ENCODE peak calls at places on chromosomes 11 and 22, in six cellular contexts. One of them, this sample, is unnamed.

GRCh38 chr11:65291613-65292012 is 23.1 kb upstream of the CDC42EP2 start:
- DNase-seq in dorsolateral prefrontal cortex: peak; percentile 77
- DNase-seq in astrocyte: peak; percentile 47
- DNase-seq in heart right ventricle: no peak
- DNase-seq in fibroblast of lung: peak; percentile 61
- DNase-seq in tibial nerve: no peak
- DNase-seq in this sample: no peak

GRCh38 chr11:108752297-108752751 is 87.5 kb downstream of the DDX10 start:
- DNase-seq in fibroblast of lung: no peak
- DNase-seq in tibial nerve: no peak
- DNase-seq in astrocyte: no peak
- DNase-seq in heart right ventricle: no peak
- DNase-seq in dorsolateral prefrontal cortex: no peak
- DNase-seq in this sample: no peak

GRCh38 chr11:75668508-75669297 is at the start of gene MAP6:
- DNase-seq in heart right ventricle: peak; percentile 41
- DNase-seq in dorsolateral prefrontal cortex: peak; percentile 59
- DNase-seq in astrocyte: no peak
- DNase-seq in fibroblast of lung: peak; percentile 11
- DNase-seq in tibial nerve: no peak
- DNase-seq in this sample: no peak

GRCh38 chr11:2687782-2688191 is 12.0 kb downstream of the KCNQ1OT1 start:
- DNase-seq in fibroblast of lung: no peak
- DNase-seq in tibial nerve: no peak
- DNase-seq in heart right ventricle: no peak
- DNase-seq in astrocyte: no peak
- DNase-seq in dorsolateral prefrontal cortex: no peak
- DNase-seq in this sample: no peak

GRCh38 chr11:86069408-86070086 is 663 bp upstream of the PICALM start:
- DNase-seq in astrocyte: peak; percentile 99
- DNase-seq in dorsolateral prefrontal cortex: no peak
- DNase-seq in fibroblast of lung: peak; percentile 99
- DNase-seq in heart right ventricle: no peak
- DNase-seq in tibial nerve: no peak
- DNase-seq in this sample: peak; percentile 45

GRCh38 chr11:12376259-12376971 is 956 bp upstream of the PARVA start:
- DNase-seq in astrocyte: peak; percentile 79
- DNase-seq in dorsolateral prefrontal cortex: no peak
- DNase-seq in heart right ventricle: peak; percentile 32
- DNase-seq in tibial nerve: no peak
- DNase-seq in fibroblast of lung: peak; percentile 82
- DNase-seq in this sample: no peak

GRCh38 chr11:120808616-120809050 is 215.3 kb upstream of the TBCEL start:
- DNase-seq in dorsolateral prefrontal cortex: no peak
- DNase-seq in tibial nerve: no peak
- DNase-seq in heart right ventricle: no peak
- DNase-seq in astrocyte: no peak
- DNase-seq in fibroblast of lung: no peak
- DNase-seq in this sample: no peak

GRCh38 chr22:27578937-27579617 is 222.5 kb downstream of the MN1 start:
- DNase-seq in fibroblast of lung: peak; percentile 23
- DNase-seq in astrocyte: peak; percentile 23
- DNase-seq in tibial nerve: no peak
- DNase-seq in dorsolateral prefrontal cortex: no peak
- DNase-seq in heart right ventricle: no peak
- DNase-seq in this sample: no peak

GRCh38 chr11:10654211-10655150 is 39.1 kb downstream of the IRAG1 start:
- DNase-seq in tibial nerve: no peak
- DNase-seq in fibroblast of lung: peak; percentile 76
- DNase-seq in dorsolateral prefrontal cortex: no peak
- DNase-seq in astrocyte: peak; percentile 68
- DNase-seq in heart right ventricle: no peak
- DNase-seq in this sample: no peak

DNA sequence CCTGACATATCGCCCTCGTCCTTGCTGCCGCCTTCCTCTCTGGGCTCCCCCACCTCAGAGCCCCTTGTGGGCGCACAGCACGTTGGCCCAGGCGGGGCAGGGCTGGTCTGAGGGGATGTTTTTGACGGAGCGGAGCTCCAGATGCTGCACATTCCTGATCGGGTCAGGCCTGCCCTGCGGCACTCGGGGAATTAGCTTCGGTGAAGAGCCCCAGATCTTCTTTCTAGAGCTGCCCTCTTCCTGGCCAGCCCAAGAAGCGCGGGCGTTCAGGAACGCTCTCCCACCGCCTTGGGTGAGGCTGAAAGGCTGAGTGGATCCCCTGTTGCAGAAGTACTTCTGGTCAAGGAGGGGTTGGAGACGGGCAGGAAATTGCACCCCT is 12.1 kb downstream of the YPEL4 start:
- DNase-seq in dorsolateral prefrontal cortex: no peak
- DNase-seq in tibial nerve: no peak
- DNase-seq in fibroblast of lung: no peak
- DNase-seq in astrocyte: no peak
- DNase-seq in heart right ventricle: no peak
- DNase-seq in this sample: no peak
- H3K4me3 ChIP-seq in dorsolateral prefrontal cortex: peak overlapping the region; percentile 83
- H3K4me3 ChIP-seq in tibial nerve: peak overlapping the region; percentile 90
- H3K4me3 ChIP-seq in fibroblast of lung: peak overlapping the region; percentile 93
- H3K4me3 ChIP-seq in astrocyte: peak overlapping the region; percentile 94
- H3K4me3 ChIP-seq in heart right ventricle: peak overlapping the region; percentile 82
- H3K4me3 ChIP-seq in this sample: peak overlapping the region; percentile 96

DNA sequence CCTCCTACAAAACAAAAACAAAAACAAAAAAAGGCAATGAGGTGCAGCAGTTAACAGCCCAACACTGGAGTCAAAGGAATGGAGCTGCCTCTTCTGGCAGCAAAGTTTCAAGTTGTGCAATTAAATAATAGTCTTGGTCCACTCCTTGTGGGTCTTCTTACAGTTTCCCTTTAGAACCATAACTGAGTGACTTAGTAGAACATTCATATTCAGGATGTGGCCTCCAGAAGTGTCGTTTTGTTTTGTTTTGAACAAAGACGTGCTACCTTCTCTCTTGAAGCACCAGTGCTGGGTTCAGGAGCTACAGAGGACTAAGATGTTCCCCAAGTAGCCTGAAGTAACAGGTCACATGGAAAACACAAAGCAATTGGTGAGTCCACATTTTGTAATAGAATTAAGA is 2.0 kb upstream of the JAML start:
- DNase-seq in tibial nerve: no peak
- DNase-seq in heart right ventricle: no peak
- DNase-seq in dorsolateral prefrontal cortex: no peak
- DNase-seq in fibroblast of lung: no peak
- DNase-seq in astrocyte: no peak
- DNase-seq in this sample: no peak
- H3K27ac ChIP-seq in tibial nerve: no peak overlapping the region
- H3K27ac ChIP-seq in heart right ventricle: no peak overlapping the region
- H3K27ac ChIP-seq in dorsolateral prefrontal cortex: no peak overlapping the region
- H3K27ac ChIP-seq in fibroblast of lung: no peak overlapping the region
- H3K27ac ChIP-seq in astrocyte: no peak overlapping the region
- H3K27ac ChIP-seq in this sample: no peak overlapping the region

DNA sequence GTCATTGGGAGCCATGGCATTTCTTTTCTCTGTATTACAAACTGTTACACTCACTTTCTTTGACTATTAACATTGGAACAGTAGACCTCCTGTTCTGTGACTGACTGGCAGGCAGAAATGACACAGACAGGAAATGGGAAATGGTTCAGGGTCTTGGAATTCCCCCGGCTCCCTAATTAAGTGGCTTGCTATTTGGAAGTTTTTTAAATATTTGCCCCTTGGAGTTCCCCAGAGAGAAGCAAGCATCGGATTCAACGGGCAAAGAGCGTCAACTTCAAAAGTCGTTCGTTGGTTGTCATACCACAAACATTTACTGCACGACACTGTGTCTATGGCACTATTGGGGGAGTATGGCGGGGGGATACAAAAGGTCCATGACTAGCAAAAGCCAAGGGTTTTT is 1.1 kb upstream of the BIRC2 start:
- DNase-seq in dorsolateral prefrontal cortex: no peak
- DNase-seq in fibroblast of lung: peak; percentile 80
- DNase-seq in astrocyte: peak; percentile 69
- DNase-seq in heart right ventricle: no peak
- DNase-seq in tibial nerve: no peak
- DNase-seq in this sample: no peak
- H3K4me3 ChIP-seq in dorsolateral prefrontal cortex: peak overlapping the region; percentile 90
- H3K4me3 ChIP-seq in fibroblast of lung: peak overlapping the region; percentile 88
- H3K4me3 ChIP-seq in astrocyte: peak overlapping the region; percentile 91
- H3K4me3 ChIP-seq in heart right ventricle: peak overlapping the region; percentile 88
- H3K4me3 ChIP-seq in tibial nerve: peak overlapping the region; percentile 64
- H3K4me3 ChIP-seq in this sample: peak overlapping the region; percentile 99

DNA sequence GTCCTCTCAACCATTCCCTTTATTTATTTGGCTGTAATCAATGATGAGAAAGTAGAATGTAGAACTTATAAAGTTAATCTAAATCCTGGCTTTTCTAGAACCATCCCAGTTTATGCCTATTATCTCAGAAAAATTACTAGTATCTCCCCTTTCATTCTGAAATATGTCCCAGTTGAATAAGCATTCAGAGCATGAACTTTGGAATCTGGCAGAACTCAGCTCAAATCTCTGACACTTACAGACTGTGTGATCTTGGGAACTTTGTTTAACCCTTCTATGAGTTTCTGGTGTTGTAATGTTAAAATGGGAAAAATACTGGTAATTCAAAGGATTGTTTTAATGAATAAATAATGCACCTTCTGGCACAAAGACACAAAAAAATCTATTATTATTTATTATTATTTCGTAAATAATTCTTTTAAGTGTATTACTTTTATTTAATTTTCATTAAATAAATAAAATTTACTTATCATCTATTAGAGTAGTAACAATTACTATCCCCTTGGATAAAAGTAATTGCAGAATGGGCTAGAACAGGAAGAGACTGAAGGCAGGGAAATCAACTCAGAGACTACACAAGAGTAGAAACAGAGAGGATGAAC is 23.1 kb downstream of the OR8B12 start:
- DNase-seq in fibroblast of lung: no peak
- DNase-seq in astrocyte: no peak
- DNase-seq in tibial nerve: no peak
- DNase-seq in dorsolateral prefrontal cortex: no peak
- DNase-seq in heart right ventricle: no peak
- DNase-seq in this sample: no peak
- H3K27ac ChIP-seq in fibroblast of lung: no peak overlapping the region
- H3K27ac ChIP-seq in astrocyte: no peak overlapping the region
- H3K27ac ChIP-seq in tibial nerve: no peak overlapping the region
- H3K27ac ChIP-seq in dorsolateral prefrontal cortex: peak overlapping the region; percentile 78
- H3K27ac ChIP-seq in heart right ventricle: no peak overlapping the region
- H3K27ac ChIP-seq in this sample: no peak overlapping the region

GRCh38 chr22:46125311-46125710 is 25.0 kb upstream of the PPARA start:
- DNase-seq in tibial nerve: no peak
- DNase-seq in heart right ventricle: no peak
- DNase-seq in astrocyte: no peak
- DNase-seq in dorsolateral prefrontal cortex: no peak
- DNase-seq in fibroblast of lung: no peak
- DNase-seq in this sample: no peak

GRCh38 chr22:46124383-46125144 is 25.8 kb upstream of the PPARA start:
- DNase-seq in dorsolateral prefrontal cortex: no peak
- DNase-seq in fibroblast of lung: no peak
- DNase-seq in heart right ventricle: no peak
- DNase-seq in astrocyte: no peak
- DNase-seq in tibial nerve: no peak
- DNase-seq in this sample: no peak

GRCh38 chr22:46122511-46122971 is 27.8 kb upstream of the PPARA start:
- DNase-seq in astrocyte: no peak
- DNase-seq in tibial nerve: peak; percentile 66
- DNase-seq in fibroblast of lung: no peak
- DNase-seq in dorsolateral prefrontal cortex: peak; percentile 69
- DNase-seq in heart right ventricle: peak; percentile 83
- DNase-seq in this sample: no peak

GRCh38 chr22:46122980-46123693 is 27.2 kb upstream of the PPARA start:
- DNase-seq in dorsolateral prefrontal cortex: no peak
- DNase-seq in astrocyte: no peak
- DNase-seq in heart right ventricle: no peak
- DNase-seq in tibial nerve: no peak
- DNase-seq in fibroblast of lung: no peak
- DNase-seq in this sample: no peak

DNA sequence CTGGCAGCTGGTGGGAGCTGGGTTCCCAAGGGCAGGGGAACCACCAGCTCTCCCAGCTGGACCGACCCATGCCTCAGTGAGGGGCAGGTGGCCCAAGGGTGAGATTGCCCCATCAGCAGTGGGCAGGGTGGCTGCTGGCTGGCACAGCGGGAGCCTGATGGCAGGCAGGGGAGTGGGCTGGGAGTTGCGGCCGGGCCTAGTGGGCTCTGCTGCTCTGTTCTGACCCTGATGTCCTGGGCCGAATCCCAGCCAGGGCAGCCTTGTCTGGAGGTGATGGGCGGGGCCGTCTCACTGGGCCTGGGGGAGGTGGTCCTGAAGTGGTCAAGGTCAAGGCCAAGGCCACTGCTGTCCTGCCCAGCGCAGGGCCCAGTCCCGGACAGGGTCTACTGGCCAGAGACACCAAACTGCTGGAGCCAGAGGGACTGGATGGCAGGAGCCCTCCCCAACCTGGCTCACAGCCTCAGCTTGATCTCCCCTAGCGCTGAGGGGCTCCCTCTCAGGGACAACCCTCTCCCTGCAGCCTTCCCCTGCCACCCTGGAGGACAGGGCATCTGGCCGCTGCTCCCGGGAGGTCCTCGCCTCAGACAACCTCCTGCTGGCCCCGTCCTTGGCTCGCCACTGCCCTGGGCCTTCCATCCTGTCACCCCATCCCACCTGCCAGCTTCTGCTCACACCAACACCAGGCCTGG is 26.5 kb upstream of the PPARA start:
- DNase-seq in astrocyte: no peak
- DNase-seq in fibroblast of lung: no peak
- DNase-seq in dorsolateral prefrontal cortex: no peak
- DNase-seq in heart right ventricle: no peak
- DNase-seq in tibial nerve: no peak
- DNase-seq in this sample: no peak
- H3K4me3 ChIP-seq in astrocyte: no peak overlapping the region
- H3K4me3 ChIP-seq in fibroblast of lung: no peak overlapping the region
- H3K4me3 ChIP-seq in dorsolateral prefrontal cortex: no peak overlapping the region
- H3K4me3 ChIP-seq in heart right ventricle: no peak overlapping the region
- H3K4me3 ChIP-seq in tibial nerve: no peak overlapping the region
- H3K4me3 ChIP-seq in this sample: no peak overlapping the region

DNA sequence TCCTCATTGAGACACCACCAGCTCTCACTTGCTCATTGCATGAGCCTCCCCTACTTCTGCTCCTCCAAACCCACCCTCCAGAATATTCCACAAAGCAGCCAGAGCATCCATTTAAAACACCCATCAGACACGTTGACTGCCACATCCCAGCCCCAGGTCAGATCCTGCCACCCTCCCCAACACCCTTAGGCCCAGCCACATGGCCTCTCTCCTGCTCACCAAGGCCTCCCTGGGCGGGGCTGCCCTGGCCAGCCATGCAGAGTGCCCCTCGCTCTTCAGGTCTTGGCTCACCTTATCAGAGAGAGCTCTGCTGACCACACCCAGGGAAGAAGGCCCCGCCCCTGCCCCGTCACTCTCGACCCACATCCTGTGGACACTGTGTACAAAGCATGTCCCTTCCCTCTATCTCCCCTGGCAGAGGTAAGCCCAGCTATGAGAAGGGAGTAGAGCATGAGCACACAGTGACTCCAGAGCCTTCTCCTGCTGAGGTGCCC is 106.8 kb downstream of the MICAL3 start:
- DNase-seq in fibroblast of lung: no peak
- DNase-seq in astrocyte: no peak
- DNase-seq in tibial nerve: no peak
- DNase-seq in heart right ventricle: no peak
- DNase-seq in dorsolateral prefrontal cortex: no peak
- DNase-seq in this sample: no peak
- H3K27ac ChIP-seq in fibroblast of lung: no peak overlapping the region
- H3K27ac ChIP-seq in astrocyte: no peak overlapping the region
- H3K27ac ChIP-seq in tibial nerve: peak overlapping the region; percentile 86
- H3K27ac ChIP-seq in heart right ventricle: peak overlapping the region; percentile 90
- H3K27ac ChIP-seq in dorsolateral prefrontal cortex: peak overlapping the region; percentile 78
- H3K27ac ChIP-seq in this sample: no peak overlapping the region

GRCh38 chr11:63769719-63770443 is 1.3 kb upstream of the ZFTA start:
- DNase-seq in tibial nerve: no peak
- DNase-seq in heart right ventricle: peak; percentile 13
- DNase-seq in dorsolateral prefrontal cortex: peak; percentile 11
- DNase-seq in astrocyte: no peak
- DNase-seq in fibroblast of lung: no peak
- DNase-seq in this sample: no peak
- H3K4me3 ChIP-seq in tibial nerve: peak overlapping the region; percentile 86
- H3K4me3 ChIP-seq in heart right ventricle: peak overlapping the region; percentile 88
- H3K4me3 ChIP-seq in dorsolateral prefrontal cortex: peak overlapping the region; percentile 80
- H3K4me3 ChIP-seq in astrocyte: peak overlapping the region; percentile 64
- H3K4me3 ChIP-seq in fibroblast of lung: peak overlapping the region; percentile 58
- H3K4me3 ChIP-seq in this sample: peak overlapping the region; percentile 91